ENCODE peak calls at places on chromosomes 3 and 15, in ten cellular contexts. J is HepG2, Z is transverse colon, X is breast epithelium, P is SK-N-MC, E is HL-60, N is suprapubic skin, G is K562, B is Panc1, O is spleen. L is an unnamed sample.

GRCh38 chr15:57183614-57184344 is 192.5 kb upstream of the CGNL1 start:
- DNase-seq in J (peak), Z (no peak), X (no peak), P (no peak), E (no peak), N (no peak), G (no peak), B (no peak), O (no peak), L (no peak)

GRCh38 chr3:111471851-111472250 is 70.1 kb upstream of the CD96 start:
- DNase-seq in J (no peak), Z (no peak), X (no peak), P (no peak), E (no peak), N (no peak), G (no peak), B (no peak), O (no peak), L (no peak)

GRCh38 chr3:76715426-76715825 is 324.5 kb upstream of the ROBO2 start:
- DNase-seq in J (no peak), Z (no peak), X (no peak), P (no peak), E (no peak), N (no peak), G (no peak), B (no peak), O (no peak), L (no peak)

GRCh38 chr3:16477501-16477900 is 36.0 kb downstream of the RFTN1 start:
- DNase-seq in J (no peak), Z (no peak), X (no peak), P (no peak), E (no peak), N (no peak), G (no peak), B (no peak), O (no peak), L (no peak)

GRCh38 chr15:49103002-49103401 is 52.4 kb downstream of the COPS2 start:
- DNase-seq in J (no peak), Z (no peak), X (no peak), P (no peak), E (no peak), N (no peak), G (no peak), B (no peak), O (no peak), L (no peak)

GRCh38 chr3:176950743-176951142 is 246.5 kb downstream of the TBL1XR1 start:
- DNase-seq in J (no peak), Z (no peak), X (no peak), P (no peak), E (no peak), N (no peak), G (no peak), B (peak), O (no peak), L (no peak)

GRCh38 chr3:72137865-72138861 is 353.2 kb upstream of the PROK2 start:
- DNase-seq in J (no peak), Z (no peak), X (no peak), P (no peak), E (peak), N (no peak), G (no peak), B (no peak), O (no peak), L (no peak)

GRCh38 chr3:108178676-108179075 is 43.5 kb downstream of the IFT57 start:
- DNase-seq in J (no peak), Z (no peak), X (no peak), P (no peak), E (no peak), N (no peak), G (no peak), B (no peak), O (no peak), L (no peak)

GRCh38 chr15:63296195-63296594 is 18.8 kb downstream of the APH1B start:
- DNase-seq in J (no peak), Z (no peak), X (no peak), P (no peak), E (no peak), N (no peak), G (no peak), B (no peak), O (no peak), L (no peak)

GRCh38 chr3:23993556-23994246 is 48.6 kb downstream of the NR1D2 start:
- DNase-seq in J (no peak), Z (no peak), X (no peak), P (no peak), E (no peak), N (no peak), G (no peak), B (no peak), O (no peak), L (no peak)

GRCh38 chr3:100002599-100003350 is 111.5 kb downstream of the FILIP1L start:
- DNase-seq in J (peak), Z (peak), X (no peak), P (no peak), E (peak), N (no peak), G (no peak), B (peak), O (no peak), L (peak)

GRCh38 chr3:41688595-41689380 is 273.1 kb downstream of the ULK4 start:
- DNase-seq in J (peak), Z (no peak), X (no peak), P (no peak), E (no peak), N (no peak), G (no peak), B (no peak), O (no peak), L (no peak)

GRCh38 chr3:132486086-132486485 is 68.8 kb downstream of the DNAJC13 start:
- DNase-seq in J (no peak), Z (no peak), X (no peak), P (no peak), E (peak), N (no peak), G (no peak), B (no peak), O (no peak), L (no peak)

GRCh38 chr15:37518436-37518835 is 416.0 kb upstream of the TMCO5A start:
- DNase-seq in J (no peak), Z (no peak), X (no peak), P (no peak), E (no peak), N (no peak), G (no peak), B (no peak), O (no peak), L (no peak)

GRCh38 chr3:184532940-184533732 is 28.4 kb upstream of the EPHB3 start:
- DNase-seq in J (no peak), Z (no peak), X (no peak), P (no peak), E (no peak), N (no peak), G (no peak), B (no peak), O (no peak), L (no peak)

GRCh38 chr3:184526158-184526483 is 35.5 kb upstream of the EPHB3 start:
- DNase-seq in J (no peak), Z (no peak), X (no peak), P (no peak), E (no peak), N (no peak), G (no peak), B (no peak), O (no peak), L (no peak)

GRCh38 chr3:184531580-184532290 is 29.9 kb upstream of the EPHB3 start:
- DNase-seq in J (no peak), Z (no peak), X (no peak), P (no peak), E (no peak), N (no peak), G (no peak), B (no peak), O (no peak), L (no peak)
- TF ChIP-seq POLR2AphosphoS5 in J (no peak), Z (no peak), X (no peak), P (no peak), E (no peak), N (no peak), G (no peak), B (no peak), O (no peak), L (no peak)

GRCh38 chr3:21785765-21786453 is 34.9 kb upstream of the ZNF385D start:
- DNase-seq in J (no peak), Z (no peak), X (no peak), P (no peak), E (no peak), N (no peak), G (no peak), B (no peak), O (no peak), L (no peak)

GRCh38 chr3:21795152-21795837 is 44.3 kb upstream of the ZNF385D start:
- DNase-seq in J (no peak), Z (no peak), X (no peak), P (no peak), E (no peak), N (no peak), G (no peak), B (no peak), O (no peak), L (no peak)

GRCh38 chr3:21786454-21786829 is 35.4 kb upstream of the ZNF385D start:
- DNase-seq in J (no peak), Z (no peak), X (no peak), P (no peak), E (no peak), N (no peak), G (no peak), B (no peak), O (no peak), L (no peak)

GRCh38 chr3:21783834-21784233 is 32.8 kb upstream of the ZNF385D start:
- DNase-seq in J (no peak), Z (no peak), X (no peak), P (no peak), E (no peak), N (no peak), G (no peak), B (no peak), O (no peak), L (no peak)

GRCh38 chr3:21789730-21790129 is 38.7 kb upstream of the ZNF385D start:
- DNase-seq in J (no peak), Z (no peak), X (no peak), P (no peak), E (no peak), N (no peak), G (no peak), B (no peak), O (no peak), L (no peak)
- TF ChIP-seq POLR2AphosphoS5 in J (no peak), Z (no peak), X (no peak), P (no peak), E (no peak), N (no peak), G (no peak), B (no peak), O (no peak), L (no peak)

GRCh38 chr15:74129411-74130088 is 836 bp upstream of the ISLR2 start:
- DNase-seq in J (no peak), Z (no peak), X (no peak), P (no peak), E (no peak), N (no peak), G (no peak), B (no peak), O (peak), L (no peak)

GRCh38 chr15:74130849-74131617 is 647 bp downstream of the ISLR2 start:
- DNase-seq in J (no peak), Z (no peak), X (no peak), P (no peak), E (no peak), N (no peak), G (no peak), B (no peak), O (no peak), L (no peak)

GRCh38 chr15:74128785-74129350 is 1.5 kb upstream of the ISLR2 start:
- DNase-seq in J (no peak), Z (no peak), X (no peak), P (no peak), E (no peak), N (no peak), G (no peak), B (no peak), O (peak), L (no peak)

GRCh38 chr15:74131618-74132191 is 1.3 kb downstream of the ISLR2 start:
- DNase-seq in J (no peak), Z (no peak), X (no peak), P (no peak), E (no peak), N (no peak), G (no peak), B (no peak), O (no peak), L (no peak)

GRCh38 chr15:74130089-74130848 is at the start of gene ISLR2:
- DNase-seq in J (no peak), Z (no peak), X (no peak), P (no peak), E (no peak), N (peak), G (peak), B (no peak), O (no peak), L (no peak)
- TF ChIP-seq POLR2AphosphoS5 in J (no peak), Z (no peak), X (no peak), P (no peak), E (no peak), N (no peak), G (no peak), B (no peak), O (no peak), L (no peak)

GRCh38 chr3:155737844-155738460 is 6.9 kb downstream of the PLCH1 start:
- DNase-seq in J (peak), Z (peak), X (no peak), P (no peak), E (peak), N (no peak), G (no peak), B (no peak), O (no peak), L (peak)
- TF ChIP-seq POLR2AphosphoS5 in J (peak), Z (peak), X (no peak), P (no peak), E (no peak), N (no peak), G (no peak), B (no peak), O (no peak), L (no peak)

GRCh38 chr3:71088742-71089141 is 494.8 kb downstream of the FOXP1 start:
- DNase-seq in J (no peak), Z (no peak), X (no peak), P (no peak), E (no peak), N (no peak), G (no peak), B (no peak), O (no peak), L (no peak)
- TF ChIP-seq POLR2AphosphoS5 in J (no peak), Z (no peak), X (no peak), P (no peak), E (no peak), N (no peak), G (no peak), B (no peak), O (no peak), L (no peak)

DNA sequence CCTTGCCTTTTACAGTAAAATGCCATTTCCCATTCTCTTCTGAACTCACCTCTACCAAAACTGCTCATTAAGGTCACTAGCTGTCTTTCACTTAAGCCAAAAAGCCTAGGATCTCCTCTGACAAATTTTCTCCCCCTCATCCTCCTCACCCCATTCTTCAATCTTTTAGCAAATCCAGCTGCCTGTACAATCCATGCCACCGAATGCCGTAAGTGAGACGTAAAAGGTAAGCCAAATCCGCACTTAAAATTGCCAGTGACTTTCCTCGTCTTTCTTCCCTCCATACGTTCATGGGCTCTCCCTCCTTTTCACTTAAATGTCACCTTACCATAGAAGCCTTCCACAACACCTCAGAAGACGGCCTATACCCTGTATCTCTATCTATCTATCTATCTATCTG is 13.8 kb downstream of the PSMD6 start:
- DNase-seq in J (no peak), Z (no peak), X (no peak), P (no peak), E (no peak), N (no peak), G (no peak), B (no peak), O (no peak), L (no peak)
- TF ChIP-seq POLR2AphosphoS5 in J (no peak), Z (no peak), X (no peak), P (no peak), E (peak), N (no peak), G (no peak), B (no peak), O (peak), L (no peak)

GRCh38 chr3:50611464-50612233 is at the start of gene CISH:
- DNase-seq in J (peak), Z (peak), X (peak), P (no peak), E (peak), N (peak), G (peak), B (no peak), O (peak), L (peak)
- TF ChIP-seq POLR2AphosphoS5 in J (peak), Z (peak), X (peak), P (no peak), E (peak), N (no peak), G (peak), B (no peak), O (peak), L (peak)

GRCh38 chr15:44427756-44428724 is 611 bp downstream of the CTDSPL2 start:
- DNase-seq in J (peak), Z (peak), X (no peak), P (no peak), E (no peak), N (no peak), G (no peak), B (no peak), O (no peak), L (peak)
- TF ChIP-seq POLR2AphosphoS5 in J (no peak), Z (no peak), X (no peak), P (no peak), E (no peak), N (no peak), G (no peak), B (no peak), O (no peak), L (no peak)

L was measured in stomach.